ENCODE peak calls at places on chromosomes 4 and X, in seven cellular contexts. J, E, P, C, Z, Y and V are unnamed samples.

GRCh38 chr4:109559625-109559982 is 442 bp upstream of the MCUB start:
- DNase-seq in J (peak; percentile 48), E (peak; percentile 70), P (peak; percentile 43), C (peak; percentile 40), Z (no peak), Y (peak; percentile 29), V (peak; percentile 27)

GRCh38 chrX:312621-313331 is 5.8 kb downstream of the GTPBP6 start:
- DNase-seq in J (peak; percentile 13), E (no peak), P (no peak), C (no peak), Z (no peak), Y (no peak), V (no peak)

GRCh38 chr4:8025668-8026067 is 86.0 kb upstream of the AFAP1 start:
- DNase-seq in J (no peak), E (no peak), P (no peak), C (no peak), Z (no peak), Y (no peak), V (no peak)

GRCh38 chr4:67697860-67698655 is 2.9 kb downstream of the UBA6 start:
- DNase-seq in J (no peak), E (no peak), P (no peak), C (no peak), Z (no peak), Y (no peak), V (no peak)

GRCh38 chr4:43547560-43547959 is 655.0 kb downstream of the GRXCR1 start:
- DNase-seq in J (no peak), E (no peak), P (no peak), C (no peak), Z (no peak), Y (no peak), V (no peak)

GRCh38 chrX:6550999-6551398 is 16.1 kb upstream of the VCX3A start:
- DNase-seq in J (no peak), E (peak; percentile 22), P (no peak), C (no peak), Z (no peak), Y (no peak), V (no peak)

GRCh38 chr4:48943387-48943786 is 36.8 kb upstream of the OCIAD2 start:
- DNase-seq in J (no peak), E (no peak), P (no peak), C (no peak), Z (no peak), Y (no peak), V (no peak)

GRCh38 chr4:183416878-183417277 is 27.6 kb upstream of the CDKN2AIP start:
- DNase-seq in J (no peak), E (no peak), P (no peak), C (no peak), Z (no peak), Y (no peak), V (no peak)

GRCh38 chr4:139835006-139835405 is 169.4 kb downstream of the MGST2 start:
- DNase-seq in J (no peak), E (no peak), P (no peak), C (no peak), Z (no peak), Y (no peak), V (no peak)

GRCh38 chr4:137531121-137531520 is 1.2 kb downstream of the PCDH18 start:
- DNase-seq in J (no peak), E (peak; percentile 10), P (peak; percentile 68), C (no peak), Z (no peak), Y (no peak), V (no peak)

GRCh38 chr4:79855081-79855480 is 217.9 kb downstream of the ANTXR2 start:
- DNase-seq in J (no peak), E (no peak), P (peak; percentile 38), C (peak; percentile 5), Z (no peak), Y (peak; percentile 3), V (no peak)

GRCh38 chr4:119099227-119099910 is 36.3 kb upstream of the MYOZ2 start:
- DNase-seq in J (no peak), E (peak; percentile 27), P (peak; percentile 84), C (no peak), Z (no peak), Y (peak; percentile 31), V (no peak)

GRCh38 chr4:73734405-73735070 is 5.8 kb upstream of the CXCL8 start:
- DNase-seq in J (no peak), E (no peak), P (peak; percentile 67), C (no peak), Z (no peak), Y (peak; percentile 20), V (no peak)

GRCh38 chr4:41384992-41385391 is 128.3 kb downstream of the UCHL1 start:
- DNase-seq in J (peak; percentile 88), E (peak; percentile 61), P (no peak), C (no peak), Z (no peak), Y (no peak), V (no peak)

GRCh38 chr4:83964996-83965541 is 429.2 kb downstream of the GPAT3 start:
- DNase-seq in J (no peak), E (no peak), P (peak; percentile 57), C (no peak), Z (no peak), Y (peak; percentile 5), V (no peak)

GRCh38 chrX:14363719-14364118 is 165.6 kb upstream of the GLRA2 start:
- DNase-seq in J (no peak), E (no peak), P (no peak), C (no peak), Z (no peak), Y (no peak), V (no peak)

GRCh38 chr4:83852085-83852451 is 316.2 kb downstream of the GPAT3 start:
- DNase-seq in J (no peak), E (no peak), P (peak; percentile 74), C (no peak), Z (no peak), Y (peak; percentile 62), V (no peak)

GRCh38 chrX:70970482-70970999 is 39.6 kb upstream of the SLC7A3 start:
- DNase-seq in J (no peak), E (peak; percentile 17), P (peak; percentile 12), C (no peak), Z (no peak), Y (peak; percentile 31), V (no peak)

GRCh38 chr4:37802068-37802666 is 24.3 kb upstream of the PGM2 start:
- DNase-seq in J (peak; percentile 50), E (peak; percentile 63), P (peak; percentile 45), C (peak; percentile 68), Z (peak; percentile 42), Y (peak; percentile 69), V (no peak)

GRCh38 chr4:121690001-121690400 is 6.8 kb downstream of the ANXA5 start:
- DNase-seq in J (no peak), E (no peak), P (peak; percentile 68), C (no peak), Z (no peak), Y (peak; percentile 8), V (no peak)

GRCh38 chr4:88014506-88014905 is 7.1 kb downstream of the PKD2 start:
- DNase-seq in J (no peak), E (no peak), P (no peak), C (no peak), Z (no peak), Y (no peak), V (no peak)

GRCh38 chr4:145887241-145887964 is 51.2 kb downstream of the ZNF827 start:
- DNase-seq in J (no peak), E (no peak), P (peak; percentile 84), C (no peak), Z (no peak), Y (peak; percentile 67), V (no peak)